ENCODE peak calls at places on chromosomes 2 and 18, in eight cellular contexts. Z is ovary, B is NCI-H2081, C is amygdala, U is dorsolateral prefrontal cortex, V is islet precursor cell, E is neural crest cell, T is iris pigment epithelial cell. G is an unnamed sample.

GRCh38 chr2:239886781-239887180 is 138.4 kb downstream of the NDUFA10 start:
- DNase-seq in V (no peak), E (no peak), C (no peak), Z (no peak), T (no peak), U (no peak), B (no peak), G (no peak)

GRCh38 chr2:120432293-120432975 is 86.5 kb downstream of the INHBB start:
- DNase-seq in Z (no peak), U (no peak), V (peak), C (no peak), E (no peak), T (no peak), B (no peak), G (no peak)

GRCh38 chr2:147033046-147033445 is 811.8 kb upstream of the ACVR2A start:
- DNase-seq in U (no peak), B (no peak), Z (no peak), T (peak), V (no peak), C (no peak), E (no peak), G (no peak)

GRCh38 chr2:39902103-39902502 is 123.0 kb upstream of the THUMPD2 start:
- DNase-seq in U (no peak), V (no peak), Z (no peak), E (no peak), B (no peak), T (peak), C (no peak), G (no peak)

GRCh38 chr2:78145997-78146722 is 624.0 kb upstream of the LRRTM4 start:
- DNase-seq in B (no peak), U (no peak), V (no peak), Z (no peak), C (no peak), E (no peak), T (no peak), G (no peak)

GRCh38 chr18:22332590-22332989 is 85.1 kb downstream of the CTAGE1 start:
- DNase-seq in Z (no peak), U (no peak), B (no peak), E (no peak), C (no peak), T (no peak), V (no peak), G (peak)

GRCh38 chr2:85707304-85707703 is 13.1 kb downstream of the GNLY start:
- DNase-seq in E (peak), Z (no peak), U (no peak), B (peak), C (peak), V (peak), T (peak), G (peak)

GRCh38 chr2:25369439-25369838 is 27.7 kb upstream of the DNMT3A start:
- DNase-seq in Z (no peak), U (no peak), V (no peak), C (no peak), E (no peak), B (no peak), T (no peak), G (no peak)

GRCh38 chr18:59718108-59719057 is 21.2 kb upstream of the CCBE1 start:
- DNase-seq in C (no peak), V (peak), E (no peak), U (no peak), Z (no peak), B (no peak), T (peak), G (no peak)

G was measured in ELF-1.